ENCODE peak calls at places on chromosome 18, in nine cellular contexts. R is GM23248; S is stimulated activated CD4-positive, alpha-beta T cell treated with anti-CD3 and anti-CD28 coated beads, Interleukin-12 subunit alpha, Interleukin-12 subunit beta, amount 100 ng/mL, for 4 hours; V is tibial nerve; A is NAMALWA; X is H54; K is lower lobe of right lung; J is NCI-H510A treated with DMSO at 0.1 percent for 48 hours; M is AG04450. P is an unnamed sample.

GRCh38 chr18:48814490-48815181 is 136.1 kb downstream of the SMAD7 start:
- DNase-seq in R (peak), S (no peak), V (no peak), A (no peak), X (no peak), K (peak), J (no peak), M (no peak), P (peak)

GRCh38 chr18:33906046-33906445 is 318.7 kb downstream of the NOL4 start:
- DNase-seq in R (no peak), S (no peak), V (no peak), A (no peak), X (no peak), K (no peak), J (no peak), M (no peak), P (no peak)

GRCh38 chr18:54269924-54270844 is 867 bp downstream of the POLI start:
- DNase-seq in R (peak), S (peak), V (no peak), A (peak), X (peak), K (no peak), J (peak), M (no peak), P (peak)

GRCh38 chr18:48792141-48792540 is 158.6 kb downstream of the SMAD7 start:
- DNase-seq in R (no peak), S (no peak), V (no peak), A (no peak), X (no peak), K (peak), J (no peak), M (no peak), P (peak)

GRCh38 chr18:63844254-63844653 is 43.3 kb upstream of the SERPINB2 start:
- DNase-seq in R (peak), S (no peak), V (no peak), A (peak), X (no peak), K (no peak), J (peak), M (no peak), P (no peak)

GRCh38 chr18:55861266-55861665 is 273.3 kb upstream of the TCF4 start:
- DNase-seq in R (peak), S (no peak), V (no peak), A (no peak), X (no peak), K (no peak), J (no peak), M (no peak), P (peak)

GRCh38 chr18:44882163-44882881 is 201.6 kb downstream of the SETBP1 start:
- DNase-seq in R (no peak), S (no peak), V (no peak), A (no peak), X (no peak), K (no peak), J (no peak), M (no peak), P (no peak)

GRCh38 chr18:8797206-8797605 is 91.8 kb downstream of the MTCL1 start:
- DNase-seq in R (peak), S (no peak), V (no peak), A (no peak), X (no peak), K (no peak), J (peak), M (no peak), P (no peak)

GRCh38 chr18:32595735-32596134 is 125.1 kb upstream of the GAREM1 start:
- DNase-seq in R (no peak), S (no peak), V (no peak), A (no peak), X (no peak), K (no peak), J (no peak), M (no peak), P (no peak)

GRCh38 chr18:6885992-6886823 is 156.7 kb downstream of the ARHGAP28 start:
- DNase-seq in R (peak), S (no peak), V (no peak), A (peak), X (peak), K (no peak), J (peak), M (peak), P (no peak)